ENCODE peak calls at places on chromosomes 6 and 20, in ten cellular contexts. S is left ventricle myocardium inferior; I is cardiac muscle cell; T is MM.1S; W is iPS DF 6.9; Q is ovary; V is sigmoid colon; A is mesendoderm; B is CD8-positive, alpha-beta T cell; P is OCI-LY7. J is an unnamed sample.

GRCh38 chr6:45710304-45710821 is 305.3 kb downstream of the CLIC5 start:
- DNase-seq in T (peak; percentile 87), Q (no peak), A (no peak), I (peak; percentile 39), P (no peak), W (no peak), S (no peak), V (no peak), B (no peak), J (no peak)

GRCh38 chr6:52577778-52578473 is 1.1 kb upstream of the TRAM2 start:
- DNase-seq in I (no peak), T (no peak), S (no peak), P (no peak), Q (no peak), B (no peak), V (no peak), W (no peak), A (no peak), J (no peak)

GRCh38 chr6:43629104-43629504 is at the start of gene GTPBP2:
- DNase-seq in B (peak; percentile 97), S (peak; percentile 99), V (peak; percentile 100), W (peak; percentile 94), A (peak; percentile 100), I (peak; percentile 100), P (peak; percentile 99), Q (peak; percentile 98), T (peak; percentile 98), J (peak; percentile 98)

GRCh38 chr6:163263196-163263595 is 151.3 kb upstream of the QKI start:
- DNase-seq in W (no peak), B (no peak), P (no peak), I (peak; percentile 37), S (peak; percentile 43), T (no peak), Q (no peak), V (peak; percentile 80), A (no peak), J (no peak)

GRCh38 chr6:115733426-115733825 is 327.3 kb downstream of the FRK start:
- DNase-seq in I (no peak), S (no peak), P (no peak), T (no peak), Q (no peak), A (no peak), B (no peak), W (no peak), V (no peak), J (no peak)

GRCh38 chr6:136963259-136963658 is 41.2 kb downstream of the SLC35D3 start:
- DNase-seq in V (no peak), S (no peak), T (no peak), W (no peak), P (no peak), Q (no peak), B (no peak), A (no peak), I (no peak), J (no peak)

GRCh38 chr6:125008957-125009356 is 46.7 kb downstream of the RNF217 start:
- DNase-seq in I (no peak), B (no peak), Q (no peak), V (no peak), W (no peak), T (no peak), A (no peak), S (no peak), P (no peak), J (no peak)

GRCh38 chr6:166515072-166515810 is 71.2 kb downstream of the RAMACL start:
- DNase-seq in V (no peak), A (peak; percentile 89), W (no peak), I (peak; percentile 59), T (no peak), B (peak; percentile 48), Q (no peak), P (no peak), S (no peak), J (no peak)

GRCh38 chr6:158999154-158999668 is 791 bp downstream of the RSPH3 start:
- DNase-seq in T (no peak), P (no peak), I (peak; percentile 25), Q (no peak), B (no peak), W (no peak), A (no peak), S (no peak), V (no peak), J (no peak)

GRCh38 chr20:57433658-57434389 is 42.6 kb downstream of the RBM38 start:
- DNase-seq in A (peak; percentile 61), T (no peak), V (no peak), I (no peak), W (no peak), S (no peak), P (no peak), B (peak; percentile 50), Q (peak; percentile 17), J (no peak)

GRCh38 chr20:57435105-57435497 is 43.9 kb downstream of the RBM38 start:
- DNase-seq in Q (no peak), P (no peak), A (no peak), B (no peak), I (no peak), W (no peak), T (no peak), V (no peak), S (no peak), J (no peak)

GRCh38 chr20:57432874-57433491 is 41.8 kb downstream of the RBM38 start:
- DNase-seq in Q (peak; percentile 44), V (peak; percentile 85), P (peak; percentile 92), W (no peak), I (peak; percentile 32), S (peak; percentile 62), A (no peak), B (peak; percentile 71), T (peak; percentile 92), J (no peak)

GRCh38 chr20:57435498-57436222 is 44.5 kb downstream of the RBM38 start:
- DNase-seq in W (no peak), A (peak; percentile 50), T (peak; percentile 55), P (peak; percentile 76), S (peak; percentile 69), Q (no peak), B (peak; percentile 53), V (peak; percentile 83), I (peak; percentile 60), J (peak; percentile 20)

DNA sequence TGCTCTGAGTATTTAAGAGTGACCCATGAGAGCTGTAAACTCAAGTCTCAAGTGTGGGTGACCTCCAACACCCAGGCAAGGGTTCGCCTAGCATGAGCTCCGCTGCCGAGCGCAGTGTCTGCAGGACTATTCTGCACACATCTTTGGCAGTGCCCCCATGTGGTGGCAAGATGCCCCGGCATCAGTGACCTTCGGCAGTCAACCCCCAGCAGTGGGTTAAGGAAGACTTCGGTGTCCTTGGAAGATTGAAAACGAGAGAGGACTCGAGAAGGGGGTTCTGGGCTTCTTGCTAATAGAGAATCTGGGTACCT is 43.1 kb downstream of the RBM38 start:
- DNase-seq in B (peak; percentile 35), A (no peak), T (no peak), V (no peak), I (no peak), S (no peak), W (no peak), P (peak; percentile 69), Q (no peak), J (no peak)
- H3K4me1 ChIP-seq in B (peaks cover 55% of the 10 kb centered on the region), A (no peaks in the 10 kb centered on the region), T (peaks cover 33% of the 10 kb centered on the region), V (peaks cover 53% of the 10 kb centered on the region), I (peaks cover 36% of the 10 kb centered on the region), S (peaks cover 58% of the 10 kb centered on the region), W (peaks cover 1% of the 10 kb centered on the region), P (peaks cover 74% of the 10 kb centered on the region), Q (peaks cover 15% of the 10 kb centered on the region), J (no peaks in the 10 kb centered on the region)

GRCh38 chr20:41317536-41318270 is at the start of gene ZHX3:
- DNase-seq in Q (peak; percentile 98), I (peak; percentile 99), B (peak; percentile 95), T (peak; percentile 98), P (peak; percentile 99), A (peak; percentile 98), V (peak; percentile 99), S (peak; percentile 97), W (peak; percentile 83), J (peak; percentile 92)

GRCh38 chr20:41321003-41321402 is 3.5 kb upstream of the ZHX3 start:
- DNase-seq in S (no peak), T (no peak), A (no peak), P (no peak), I (no peak), B (no peak), V (no peak), Q (no peak), W (no peak), J (no peak)

GRCh38 chr20:41316602-41317535 is 662 bp downstream of the ZHX3 start:
- DNase-seq in W (no peak), I (peak; percentile 76), P (peak; percentile 73), T (peak; percentile 66), V (peak; percentile 89), S (peak; percentile 87), A (peak; percentile 86), B (peak; percentile 74), Q (peak; percentile 85), J (peak; percentile 85)

GRCh38 chr20:41316009-41316408 is 1.5 kb downstream of the ZHX3 start:
- DNase-seq in T (no peak), A (no peak), S (no peak), V (no peak), B (no peak), I (no peak), W (no peak), Q (no peak), P (no peak), J (no peak)

DNA sequence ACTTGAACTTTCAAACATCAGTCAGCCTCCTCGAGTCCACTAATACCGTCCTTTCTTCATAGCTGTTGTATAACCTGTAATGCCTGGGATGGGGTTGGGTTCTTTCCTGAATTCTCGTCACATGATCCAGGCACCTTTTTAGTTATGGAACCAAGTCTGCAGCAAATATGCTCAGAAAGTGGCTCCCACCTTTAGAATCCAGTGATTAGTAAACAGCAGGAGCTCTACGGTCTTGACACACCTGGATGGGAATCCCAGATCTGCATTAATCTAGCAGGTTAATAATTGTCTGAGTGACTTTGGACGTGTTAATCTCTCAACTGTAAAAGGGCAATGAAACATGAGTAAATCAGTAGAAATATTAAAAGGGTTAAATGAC is 729 bp upstream of the ZHX3 start:
- DNase-seq in A (no peak), Q (no peak), I (no peak), B (no peak), S (no peak), P (no peak), V (no peak), T (no peak), W (no peak), J (no peak)
- H3K4me1 ChIP-seq in A (no peaks in the 10 kb centered on the region), Q (peaks cover 8% of the 10 kb centered on the region), I (peaks cover 8% of the 10 kb centered on the region), B (peaks cover 11% of the 10 kb centered on the region), S (peaks cover 48% of the 10 kb centered on the region), P (peaks cover 20% of the 10 kb centered on the region), V (peaks cover 35% of the 10 kb centered on the region), T (peaks cover 12% of the 10 kb centered on the region), W (peaks cover 2% of the 10 kb centered on the region), J (no peaks in the 10 kb centered on the region)

DNA sequence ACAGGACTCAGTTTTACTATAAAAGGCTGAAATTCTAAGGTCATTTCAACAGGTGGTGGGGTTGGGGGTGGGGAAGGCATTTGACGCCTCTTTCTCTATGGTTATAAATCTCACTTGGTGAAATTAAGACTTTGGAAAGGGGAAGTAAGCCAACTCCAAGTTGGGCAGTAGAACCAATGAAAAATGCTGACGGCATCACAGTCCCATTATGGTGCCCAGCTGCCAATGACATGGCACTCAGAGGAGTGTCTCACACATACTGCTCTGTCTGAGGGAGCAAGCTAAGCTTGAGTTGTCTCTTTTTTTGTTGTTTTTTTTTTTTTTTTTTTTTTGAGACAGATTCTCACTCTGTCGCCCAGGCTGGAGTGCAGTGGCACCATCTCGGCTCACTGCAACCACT is 4.7 kb downstream of the SLC16A10 start:
- DNase-seq in I (no peak), A (no peak), P (no peak), B (no peak), W (no peak), S (no peak), V (no peak), Q (no peak), T (no peak), J (no peak)
- H3K4me1 ChIP-seq in I (no peaks in the 10 kb centered on the region), A (peaks cover 13% of the 10 kb centered on the region), P (no peaks in the 10 kb centered on the region), B (peaks cover 35% of the 10 kb centered on the region), W (no peaks in the 10 kb centered on the region), S (peaks cover 36% of the 10 kb centered on the region), V (peaks cover 12% of the 10 kb centered on the region), Q (no peaks in the 10 kb centered on the region), T (peaks cover 16% of the 10 kb centered on the region), J (no peaks in the 10 kb centered on the region)

GRCh38 chr6:3329491-3330051 is 70.8 kb downstream of the PSMG4 start:
- DNase-seq in Q (no peak), S (no peak), B (no peak), A (no peak), W (no peak), I (no peak), P (no peak), T (no peak), V (no peak), J (no peak)
- H3K4me1 ChIP-seq in Q (peaks cover 2% of the 10 kb centered on the region), S (peaks cover 32% of the 10 kb centered on the region), B (no peaks in the 10 kb centered on the region), A (peaks cover 5% of the 10 kb centered on the region), W (peaks cover 7% of the 10 kb centered on the region), I (peaks cover 5% of the 10 kb centered on the region), P (no peaks in the 10 kb centered on the region), T (no peaks in the 10 kb centered on the region), V (peaks cover 90% of the 10 kb centered on the region), J (peaks cover 38% of the 10 kb centered on the region)